ENCODE peak calls at places on chromosomes 6 and 20, in eight cellular contexts. One of them, this sample, is unnamed.

GRCh38 chr6:83708970-83709747 is at the start of gene SNAP91:
- DNase-seq in T follicular helper cell: no peak
- DNase-seq in AG20443: no peak
- DNase-seq in NCI-H774: peak
- DNase-seq in tibial nerve: no peak
- DNase-seq in EL: peak
- DNase-seq in iris pigment epithelial cell: peak
- DNase-seq in pancreas: peak
- DNase-seq in this sample: peak

GRCh38 chr6:170532867-170533488 is 20.1 kb downstream of the PSMB1 start:
- DNase-seq in T follicular helper cell: no peak
- DNase-seq in EL: no peak
- DNase-seq in pancreas: no peak
- DNase-seq in tibial nerve: no peak
- DNase-seq in iris pigment epithelial cell: peak
- DNase-seq in NCI-H774: no peak
- DNase-seq in AG20443: no peak
- DNase-seq in this sample: no peak

GRCh38 chr6:53673138-53673801 is 7.7 kb upstream of the KLHL31 start:
- DNase-seq in EL: peak
- DNase-seq in pancreas: no peak
- DNase-seq in NCI-H774: no peak
- DNase-seq in iris pigment epithelial cell: peak
- DNase-seq in T follicular helper cell: no peak
- DNase-seq in AG20443: no peak
- DNase-seq in tibial nerve: no peak
- DNase-seq in this sample: peak

GRCh38 chr6:46175446-46175845 is 4.7 kb upstream of the ENPP5 start:
- DNase-seq in iris pigment epithelial cell: no peak
- DNase-seq in NCI-H774: no peak
- DNase-seq in AG20443: no peak
- DNase-seq in T follicular helper cell: no peak
- DNase-seq in EL: no peak
- DNase-seq in pancreas: no peak
- DNase-seq in tibial nerve: no peak
- DNase-seq in this sample: no peak

GRCh38 chr6:83429857-83430605 is 820 bp downstream of the ME1 start:
- DNase-seq in T follicular helper cell: no peak
- DNase-seq in pancreas: no peak
- DNase-seq in NCI-H774: peak
- DNase-seq in EL: peak
- DNase-seq in iris pigment epithelial cell: peak
- DNase-seq in tibial nerve: peak
- DNase-seq in AG20443: peak
- DNase-seq in this sample: peak

GRCh38 chr20:2237059-2237458 is 58.7 kb upstream of the TGM3 start:
- DNase-seq in NCI-H774: no peak
- DNase-seq in AG20443: peak
- DNase-seq in tibial nerve: peak
- DNase-seq in iris pigment epithelial cell: peak
- DNase-seq in T follicular helper cell: no peak
- DNase-seq in EL: peak
- DNase-seq in pancreas: no peak
- DNase-seq in this sample: peak

GRCh38 chr6:89369009-89369408 is 16.5 kb upstream of the UBE2J1 start:
- DNase-seq in EL: peak
- DNase-seq in tibial nerve: peak
- DNase-seq in iris pigment epithelial cell: peak
- DNase-seq in T follicular helper cell: no peak
- DNase-seq in AG20443: peak
- DNase-seq in pancreas: peak
- DNase-seq in NCI-H774: no peak
- DNase-seq in this sample: peak

GRCh38 chr20:53774487-53775203 is 181.0 kb upstream of the ZNF217 start:
- DNase-seq in iris pigment epithelial cell: peak
- DNase-seq in tibial nerve: no peak
- DNase-seq in pancreas: no peak
- DNase-seq in T follicular helper cell: no peak
- DNase-seq in NCI-H774: no peak
- DNase-seq in AG20443: peak
- DNase-seq in EL: peak
- DNase-seq in this sample: peak

GRCh38 chr6:70956451-70957283 is at the start of gene B3GAT2:
- DNase-seq in AG20443: peak
- DNase-seq in NCI-H774: no peak
- DNase-seq in tibial nerve: no peak
- DNase-seq in iris pigment epithelial cell: peak
- DNase-seq in EL: peak
- DNase-seq in T follicular helper cell: no peak
- DNase-seq in pancreas: peak
- DNase-seq in this sample: peak

GRCh38 chr20:8152183-8152582 is 20.1 kb downstream of the PLCB1 start:
- DNase-seq in pancreas: no peak
- DNase-seq in T follicular helper cell: no peak
- DNase-seq in NCI-H774: no peak
- DNase-seq in iris pigment epithelial cell: peak
- DNase-seq in AG20443: peak
- DNase-seq in EL: peak
- DNase-seq in tibial nerve: no peak
- DNase-seq in this sample: no peak

GRCh38 chr6:1029196-1029595 is 282.7 kb upstream of the FOXQ1 start:
- DNase-seq in NCI-H774: no peak
- DNase-seq in AG20443: peak
- DNase-seq in pancreas: no peak
- DNase-seq in T follicular helper cell: no peak
- DNase-seq in iris pigment epithelial cell: no peak
- DNase-seq in tibial nerve: no peak
- DNase-seq in EL: no peak
- DNase-seq in this sample: peak

GRCh38 chr20:31602779-31603441 is 2.2 kb upstream of the ID1 start:
- DNase-seq in NCI-H774: peak
- DNase-seq in AG20443: peak
- DNase-seq in T follicular helper cell: no peak
- DNase-seq in EL: peak
- DNase-seq in iris pigment epithelial cell: peak
- DNase-seq in pancreas: no peak
- DNase-seq in tibial nerve: no peak
- DNase-seq in this sample: peak

GRCh38 chr6:161407581-161407980 is 133.7 kb upstream of the AGPAT4 start:
- DNase-seq in NCI-H774: no peak
- DNase-seq in AG20443: no peak
- DNase-seq in tibial nerve: no peak
- DNase-seq in iris pigment epithelial cell: peak
- DNase-seq in EL: peak
- DNase-seq in T follicular helper cell: no peak
- DNase-seq in pancreas: no peak
- DNase-seq in this sample: peak

GRCh38 chr6:6661191-6661590 is 72.7 kb downstream of the LY86 start:
- DNase-seq in EL: no peak
- DNase-seq in pancreas: no peak
- DNase-seq in NCI-H774: no peak
- DNase-seq in iris pigment epithelial cell: no peak
- DNase-seq in T follicular helper cell: no peak
- DNase-seq in tibial nerve: no peak
- DNase-seq in AG20443: no peak
- DNase-seq in this sample: no peak

GRCh38 chr20:46894579-46894958 is at the start of gene EYA2:
- DNase-seq in EL: no peak
- DNase-seq in AG20443: peak
- DNase-seq in pancreas: no peak
- DNase-seq in iris pigment epithelial cell: peak
- DNase-seq in NCI-H774: peak
- DNase-seq in tibial nerve: no peak
- DNase-seq in T follicular helper cell: no peak
- DNase-seq in this sample: no peak

GRCh38 chr20:19928379-19929360 is 88.5 kb upstream of the NAA20 start:
- DNase-seq in pancreas: no peak
- DNase-seq in iris pigment epithelial cell: no peak
- DNase-seq in EL: no peak
- DNase-seq in T follicular helper cell: no peak
- DNase-seq in NCI-H774: no peak
- DNase-seq in tibial nerve: no peak
- DNase-seq in AG20443: peak
- DNase-seq in this sample: no peak

GRCh38 chr6:47131773-47132172 is 89.6 kb upstream of the ADGRF1 start:
- DNase-seq in EL: no peak
- DNase-seq in NCI-H774: no peak
- DNase-seq in iris pigment epithelial cell: no peak
- DNase-seq in AG20443: no peak
- DNase-seq in T follicular helper cell: no peak
- DNase-seq in tibial nerve: no peak
- DNase-seq in pancreas: no peak
- DNase-seq in this sample: no peak

GRCh38 chr20:2845607-2846006 is 5.1 kb downstream of the VPS16 start:
- DNase-seq in T follicular helper cell: no peak
- DNase-seq in tibial nerve: no peak
- DNase-seq in iris pigment epithelial cell: no peak
- DNase-seq in EL: no peak
- DNase-seq in AG20443: no peak
- DNase-seq in NCI-H774: no peak
- DNase-seq in pancreas: no peak
- DNase-seq in this sample: no peak

GRCh38 chr6:117346142-117346930 is 79.4 kb downstream of the ROS1 start:
- DNase-seq in iris pigment epithelial cell: peak
- DNase-seq in tibial nerve: no peak
- DNase-seq in AG20443: peak
- DNase-seq in pancreas: no peak
- DNase-seq in NCI-H774: peak
- DNase-seq in EL: peak
- DNase-seq in T follicular helper cell: no peak
- DNase-seq in this sample: peak

GRCh38 chr20:51610761-51611624 is 68.5 kb upstream of the NFATC2 start:
- DNase-seq in EL: no peak
- DNase-seq in NCI-H774: no peak
- DNase-seq in tibial nerve: no peak
- DNase-seq in T follicular helper cell: no peak
- DNase-seq in pancreas: no peak
- DNase-seq in iris pigment epithelial cell: no peak
- DNase-seq in AG20443: no peak
- DNase-seq in this sample: peak

GRCh38 chr6:13733178-13733851 is 21.7 kb upstream of the RANBP9 start:
- DNase-seq in NCI-H774: no peak
- DNase-seq in AG20443: peak
- DNase-seq in T follicular helper cell: no peak
- DNase-seq in pancreas: no peak
- DNase-seq in tibial nerve: peak
- DNase-seq in EL: peak
- DNase-seq in iris pigment epithelial cell: peak
- DNase-seq in this sample: peak

GRCh38 chr6:14108571-14109410 is 8.8 kb upstream of the CD83 start:
- DNase-seq in iris pigment epithelial cell: no peak
- DNase-seq in tibial nerve: no peak
- DNase-seq in pancreas: no peak
- DNase-seq in AG20443: no peak
- DNase-seq in EL: no peak
- DNase-seq in NCI-H774: no peak
- DNase-seq in T follicular helper cell: no peak
- DNase-seq in this sample: peak

GRCh38 chr6:7108964-7109836 is 1.4 kb downstream of the RREB1 start:
- DNase-seq in EL: peak
- DNase-seq in iris pigment epithelial cell: peak
- DNase-seq in AG20443: peak
- DNase-seq in tibial nerve: peak
- DNase-seq in pancreas: peak
- DNase-seq in NCI-H774: peak
- DNase-seq in T follicular helper cell: peak
- DNase-seq in this sample: peak

GRCh38 chr6:44920952-44921491 is 407.1 kb upstream of the RUNX2 start:
- DNase-seq in T follicular helper cell: no peak
- DNase-seq in pancreas: no peak
- DNase-seq in tibial nerve: no peak
- DNase-seq in NCI-H774: peak
- DNase-seq in AG20443: no peak
- DNase-seq in iris pigment epithelial cell: no peak
- DNase-seq in EL: no peak
- DNase-seq in this sample: no peak

GRCh38 chr6:73704260-73704659 is 8.3 kb downstream of the CD109 start:
- DNase-seq in NCI-H774: no peak
- DNase-seq in pancreas: no peak
- DNase-seq in iris pigment epithelial cell: peak
- DNase-seq in T follicular helper cell: no peak
- DNase-seq in tibial nerve: peak
- DNase-seq in EL: peak
- DNase-seq in AG20443: peak
- DNase-seq in this sample: peak

GRCh38 chr6:127833336-127833735 is 67.5 kb downstream of the THEMIS start:
- DNase-seq in AG20443: no peak
- DNase-seq in EL: peak
- DNase-seq in pancreas: no peak
- DNase-seq in iris pigment epithelial cell: peak
- DNase-seq in T follicular helper cell: no peak
- DNase-seq in NCI-H774: no peak
- DNase-seq in tibial nerve: no peak
- DNase-seq in this sample: no peak

GRCh38 chr6:5149891-5150290 is 64.8 kb downstream of the PPP1R3G start:
- DNase-seq in iris pigment epithelial cell: no peak
- DNase-seq in pancreas: no peak
- DNase-seq in T follicular helper cell: no peak
- DNase-seq in AG20443: no peak
- DNase-seq in EL: no peak
- DNase-seq in tibial nerve: no peak
- DNase-seq in NCI-H774: no peak
- DNase-seq in this sample: no peak

GRCh38 chr6:109483744-109484075 is 691 bp upstream of the ZBTB24 start:
- DNase-seq in iris pigment epithelial cell: peak
- DNase-seq in AG20443: no peak
- DNase-seq in EL: no peak
- DNase-seq in tibial nerve: no peak
- DNase-seq in NCI-H774: no peak
- DNase-seq in pancreas: no peak
- DNase-seq in T follicular helper cell: no peak
- DNase-seq in this sample: no peak

GRCh38 chr20:33306807-33307206 is 23.8 kb downstream of the BPIFB1 start:
- DNase-seq in T follicular helper cell: no peak
- DNase-seq in tibial nerve: no peak
- DNase-seq in AG20443: no peak
- DNase-seq in NCI-H774: no peak
- DNase-seq in iris pigment epithelial cell: no peak
- DNase-seq in pancreas: no peak
- DNase-seq in EL: no peak
- DNase-seq in this sample: no peak

GRCh38 chr6:157455028-157455714 is 74.2 kb downstream of the ZDHHC14 start:
- DNase-seq in T follicular helper cell: no peak
- DNase-seq in AG20443: no peak
- DNase-seq in NCI-H774: no peak
- DNase-seq in tibial nerve: no peak
- DNase-seq in iris pigment epithelial cell: no peak
- DNase-seq in EL: no peak
- DNase-seq in pancreas: no peak
- DNase-seq in this sample: no peak

This sample was measured in myocyte.